ENCODE peak calls at places on chromosomes 5 and 9, in six cellular contexts. D, M, W, G, V and B are unnamed samples.

GRCh38 chr9:104993291-104993963 is 65.5 kb upstream of the ABCA1 start:
- DNase-seq in W (peak), V (peak), M (no peak), G (peak), D (peak), B (no peak)

GRCh38 chr9:122218070-122218884 is 10.5 kb downstream of the LHX6 start:
- DNase-seq in V (no peak), M (no peak), W (no peak), D (no peak), G (no peak), B (peak)

GRCh38 chr9:120569556-120569955 is 10.4 kb downstream of the CDK5RAP2 start:
- DNase-seq in G (no peak), D (no peak), W (no peak), M (no peak), V (no peak), B (no peak)

GRCh38 chr9:122453677-122454135 is 24.0 kb downstream of the OR1J1 start:
- DNase-seq in D (no peak), V (peak), G (no peak), W (no peak), M (no peak), B (no peak)

GRCh38 chr5:176697929-176698520 is 50.7 kb downstream of the TSPAN17 start:
- DNase-seq in D (no peak), V (no peak), M (no peak), G (no peak), W (peak), B (no peak)

GRCh38 chr5:154302181-154302580 is 111.6 kb downstream of the GALNT10 start:
- DNase-seq in G (no peak), W (no peak), M (no peak), D (no peak), V (no peak), B (no peak)

GRCh38 chr5:79546782-79547428 is 33.0 kb upstream of the HOMER1 start:
- DNase-seq in M (no peak), G (no peak), W (no peak), D (peak), V (no peak), B (no peak)

GRCh38 chr9:131915181-131915580 is 164.5 kb downstream of the MED27 start:
- DNase-seq in D (peak), M (no peak), V (peak), W (no peak), G (no peak), B (no peak)

GRCh38 chr5:1882337-1883119 is at the start of gene IRX4:
- DNase-seq in M (peak), D (no peak), W (peak), G (no peak), V (no peak), B (no peak)

GRCh38 chr9:115289757-115290208 is 171.8 kb upstream of the TNC start:
- DNase-seq in W (no peak), G (no peak), V (peak), D (peak), M (no peak), B (no peak)

GRCh38 chr5:96146675-96147074 is 185.0 kb upstream of the ELL2 start:
- DNase-seq in W (no peak), V (peak), D (peak), M (no peak), G (peak), B (peak)

GRCh38 chr9:92669890-92670708 is at the start of gene IPPK:
- DNase-seq in G (peak), W (peak), M (peak), D (peak), V (peak), B (peak)

GRCh38 chr5:61758711-61759110 is 426.7 kb downstream of the ZSWIM6 start:
- DNase-seq in D (no peak), M (no peak), G (no peak), V (no peak), W (no peak), B (no peak)

GRCh38 chr5:125237026-125237425 is 490.6 kb upstream of the ZNF608 start:
- DNase-seq in W (no peak), V (no peak), M (no peak), D (no peak), G (no peak), B (no peak)

GRCh38 chr9:98108540-98109031 is 10.4 kb downstream of the TRIM14 start:
- DNase-seq in V (no peak), M (peak), W (no peak), D (no peak), G (peak), B (peak)

GRCh38 chr9:15622596-15622995 is 69.8 kb downstream of the CCDC171 start:
- DNase-seq in G (no peak), W (no peak), M (no peak), D (no peak), V (peak), B (no peak)

GRCh38 chr5:124630767-124631704 is 115.4 kb downstream of the ZNF608 start:
- DNase-seq in V (peak), W (no peak), G (no peak), D (no peak), M (no peak), B (no peak)

GRCh38 chr9:81416476-81417298 is 272.7 kb downstream of the TLE1 start:
- DNase-seq in W (no peak), V (peak), G (no peak), D (no peak), M (no peak), B (no peak)

GRCh38 chr5:57175586-57175985 is 1.7 kb downstream of the GPBP1 start:
- DNase-seq in D (no peak), V (no peak), W (peak), M (peak), G (no peak), B (peak)

GRCh38 chr5:34531736-34532135 is 124.4 kb upstream of the RAI14 start:
- DNase-seq in G (no peak), W (no peak), D (no peak), M (no peak), V (no peak), B (no peak)

GRCh38 chr5:146124580-146124979 is 19.2 kb upstream of the PLAC8L1 start:
- DNase-seq in M (no peak), G (no peak), W (no peak), V (no peak), D (no peak), B (no peak)

GRCh38 chr9:20119566-20119965 is 330.7 kb upstream of the SLC24A2 start:
- DNase-seq in D (no peak), V (no peak), G (no peak), W (no peak), M (no peak), B (no peak)

GRCh38 chr5:109880907-109881685 is 191.4 kb downstream of the MAN2A1 start:
- DNase-seq in G (no peak), V (no peak), W (no peak), M (no peak), D (no peak), B (no peak)

GRCh38 chr9:32385135-32385884 is 867 bp downstream of the ACO1 start:
- DNase-seq in G (no peak), D (no peak), V (no peak), W (no peak), M (no peak), B (no peak)

GRCh38 chr5:136081192-136081591 is 51.5 kb upstream of the SMAD5 start:
- DNase-seq in W (no peak), G (no peak), D (no peak), M (no peak), V (no peak), B (no peak)

GRCh38 chr9:122113574-122113973 is 20.5 kb upstream of the TTLL11 start:
- DNase-seq in M (no peak), D (no peak), V (no peak), W (peak), G (no peak), B (no peak)

GRCh38 chr9:32069169-32069813 is 315.2 kb upstream of the ACO1 start:
- DNase-seq in D (no peak), W (no peak), V (no peak), M (no peak), G (no peak), B (peak)

GRCh38 chr9:128558431-128559310 is 6.3 kb downstream of the SPTAN1 start:
- DNase-seq in V (peak), D (peak), M (no peak), W (peak), G (peak), B (peak)

GRCh38 chr9:124088476-124088837 is 76.9 kb downstream of the LHX2 start:
- DNase-seq in M (no peak), V (no peak), D (no peak), G (no peak), W (no peak), B (no peak)

GRCh38 chr9:125295642-125296041 is 34.0 kb downstream of the GAPVD1 start:
- DNase-seq in W (no peak), G (no peak), V (no peak), D (no peak), M (no peak), B (no peak)

GRCh38 chr5:153831976-153832375 is 206.7 kb downstream of the FAM114A2 start:
- DNase-seq in V (peak), D (no peak), G (no peak), W (peak), M (no peak), B (peak)

GRCh38 chr5:129807162-129807814 is 59.4 kb downstream of the MINAR2 start:
- DNase-seq in G (no peak), D (no peak), V (no peak), W (no peak), M (no peak), B (no peak)

GRCh38 chr5:122311400-122311887 is 593 bp upstream of the SNCAIP start:
- DNase-seq in M (no peak), G (no peak), W (no peak), V (no peak), D (no peak), B (no peak)

GRCh38 chr9:127858041-127858512 is 3.6 kb upstream of the ENG start:
- DNase-seq in D (no peak), W (no peak), V (no peak), M (no peak), G (no peak), B (no peak)

GRCh38 chr5:153965102-153965645 is 73.5 kb downstream of the FAM114A2 start:
- DNase-seq in D (peak), M (peak), W (peak), V (peak), G (peak), B (peak)

GRCh38 chr9:77291714-77292113 is 114.4 kb downstream of the VPS13A start:
- DNase-seq in D (peak), W (peak), G (no peak), V (peak), M (no peak), B (no peak)

GRCh38 chr9:36798350-36799065 is 225.8 kb downstream of the MELK start:
- DNase-seq in G (no peak), V (no peak), D (no peak), M (no peak), W (peak), B (no peak)

GRCh38 chr5:168362097-168362885 is 70.8 kb downstream of the WWC1 start:
- DNase-seq in D (no peak), G (no peak), V (no peak), W (no peak), M (no peak), B (no peak)
- TF ChIP-seq CTCF in D (no peak), G (no peak), V (no peak), W (no peak), M (no peak), B (no peak)

GRCh38 chr5:448061-448765 is 5.2 kb downstream of the EXOC3 start:
- DNase-seq in V (no peak), G (peak), M (no peak), D (no peak), W (no peak), B (no peak)

GRCh38 chr5:447501-447900 is 4.5 kb downstream of the EXOC3 start:
- DNase-seq in V (no peak), W (no peak), D (no peak), G (no peak), M (no peak), B (no peak)

GRCh38 chr5:446066-446725 is 3.2 kb downstream of the EXOC3 start:
- DNase-seq in V (no peak), W (no peak), D (no peak), G (peak), M (no peak), B (no peak)

GRCh38 chr5:445591-445990 is 2.6 kb downstream of the EXOC3 start:
- DNase-seq in D (no peak), W (no peak), V (no peak), M (no peak), G (peak), B (no peak)

GRCh38 chr5:446864-447263 is 3.9 kb downstream of the EXOC3 start:
- DNase-seq in G (peak), W (peak), V (peak), D (no peak), M (peak), B (peak)
- TF ChIP-seq CTCF in G (no peak), W (peak), V (peak), D (peak), M (peak), B (peak)

DNA sequence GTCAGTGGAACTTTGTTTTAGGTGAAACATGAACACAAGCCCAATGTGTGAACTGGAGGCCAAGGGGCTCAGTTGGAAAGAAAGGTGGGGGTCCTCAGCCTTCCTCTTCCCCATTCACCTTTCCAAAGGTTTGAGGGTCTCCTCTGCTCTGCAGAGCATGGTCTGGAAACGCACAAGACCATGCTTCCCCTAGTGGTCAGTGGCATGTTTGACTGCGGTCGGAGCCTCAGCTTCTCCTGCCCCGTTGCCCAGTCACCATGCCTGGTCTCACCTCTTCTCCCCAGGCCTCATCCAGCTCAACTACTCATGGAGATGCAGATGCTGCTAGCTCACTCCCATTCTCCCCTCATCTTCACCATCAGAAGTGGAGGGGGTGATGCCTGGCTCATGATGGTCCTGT is 340.3 kb downstream of the GADD45G start:
- DNase-seq in G (no peak), M (no peak), D (no peak), W (peak), V (no peak), B (no peak)
- TF ChIP-seq CTCF in G (no peak), M (no peak), D (peak), W (peak), V (peak), B (no peak)

GRCh38 chr5:24065786-24066185 is 558.4 kb downstream of the PRDM9 start:
- DNase-seq in M (no peak), V (no peak), D (no peak), G (no peak), W (no peak), B (no peak)
- TF ChIP-seq CTCF in M (no peak), V (no peak), D (no peak), G (no peak), W (no peak), B (no peak)

DNA sequence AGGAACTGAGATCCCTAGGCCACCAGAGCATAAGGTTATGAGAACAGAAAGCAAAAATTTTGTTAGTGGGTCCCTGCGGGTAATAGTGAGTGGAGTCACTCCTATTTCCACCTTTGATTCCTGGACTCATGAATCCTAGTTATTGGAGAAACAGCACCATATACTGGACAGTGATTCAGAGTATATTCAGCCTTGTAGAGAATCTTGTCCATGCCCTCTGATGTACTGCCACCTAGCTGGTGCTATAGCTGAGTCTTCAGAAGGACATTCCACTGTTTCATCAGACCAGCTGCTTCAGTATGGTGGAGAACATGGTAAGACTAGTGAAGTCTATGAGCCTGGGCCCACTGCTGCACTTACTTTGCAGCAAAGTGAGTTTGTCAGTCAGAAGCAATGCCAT is 25.0 kb upstream of the ITGA2 start:
- DNase-seq in V (peak), W (no peak), D (no peak), M (no peak), G (no peak), B (no peak)
- TF ChIP-seq CTCF in V (peak), W (no peak), D (peak), M (no peak), G (no peak), B (no peak)

GRCh38 chr5:77129386-77129785 is 42.3 kb upstream of the ZBED3 start:
- DNase-seq in M (no peak), D (no peak), V (peak), G (no peak), W (peak), B (no peak)
- TF ChIP-seq CTCF in M (no peak), D (peak), V (peak), G (no peak), W (peak), B (no peak)

GRCh38 chr5:21919417-21920022 is 933.6 kb downstream of the CDH12 start:
- DNase-seq in G (no peak), V (peak), W (peak), D (peak), M (peak), B (peak)
- TF ChIP-seq CTCF in G (peak), V (peak), W (peak), D (peak), M (peak), B (peak)

DNA sequence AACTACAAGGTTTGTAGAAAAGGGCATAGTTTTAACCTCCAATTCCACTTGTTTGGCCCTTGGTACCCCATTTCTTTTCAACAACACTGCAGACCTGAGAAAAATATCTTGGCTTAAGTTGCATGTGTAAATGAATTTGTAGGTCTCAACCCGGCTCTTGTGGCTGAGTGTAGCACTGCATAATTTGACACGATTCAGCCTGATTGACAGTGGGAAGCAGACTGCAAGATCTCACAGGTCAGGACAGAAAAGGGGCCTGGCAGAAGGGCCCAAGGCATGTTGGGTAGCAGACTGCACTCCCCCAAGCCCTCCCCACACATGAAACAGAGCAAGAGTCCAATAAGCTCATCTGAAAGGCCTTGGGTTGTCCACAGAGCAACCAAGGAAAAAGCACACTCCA is 169.7 kb upstream of the SMARCA2 start:
- DNase-seq in G (no peak), D (no peak), M (no peak), V (no peak), W (no peak), B (no peak)
- TF ChIP-seq CTCF in G (no peak), D (no peak), M (no peak), V (no peak), W (no peak), B (no peak)

GRCh38 chr9:34375901-34376595 is 650 bp downstream of the MYORG start:
- DNase-seq in D (no peak), W (peak), V (no peak), G (peak), M (peak), B (peak)
- TF ChIP-seq CTCF in D (no peak), W (peak), V (no peak), G (peak), M (peak), B (no peak)